ENCODE peak calls at places on chromosomes 1 and 21, in seven cellular contexts. H, L, W, U, K, A and P are unnamed samples.

GRCh38 chr1:2821970-2822620 is 20.6 kb upstream of the TTC34 start:
- DNase-seq in L (no peak), A (no peak), H (peak), U (no peak), K (no peak), W (peak), P (no peak)

GRCh38 chr1:53957231-53957818 is 11.2 kb downstream of the LRRC42 start:
- DNase-seq in H (no peak), K (no peak), L (no peak), U (no peak), A (peak), W (no peak), P (peak)

GRCh38 chr1:85801520-85801919 is 93.3 kb upstream of the ZNHIT6 start:
- DNase-seq in H (no peak), L (peak), K (no peak), A (peak), W (no peak), U (no peak), P (no peak)

GRCh38 chr1:11550664-11551283 is 71.8 kb downstream of the DISP3 start:
- DNase-seq in L (peak), A (peak), K (no peak), W (peak), H (peak), U (peak), P (peak)

GRCh38 chr1:3205815-3206214 is 136.8 kb downstream of the PRDM16 start:
- DNase-seq in K (no peak), H (no peak), L (no peak), W (no peak), U (no peak), A (no peak), P (no peak)

GRCh38 chr1:58157281-58157680 is 389.2 kb downstream of the OMA1 start:
- DNase-seq in A (no peak), W (no peak), L (no peak), U (no peak), K (no peak), H (no peak), P (no peak)

GRCh38 chr1:197521118-197521739 is 253.2 kb downstream of the CRB1 start:
- DNase-seq in A (peak), W (peak), L (peak), U (peak), K (no peak), H (no peak), P (no peak)

GRCh38 chr1:159786465-159786864 is 5.7 kb downstream of the DUSP23 start:
- DNase-seq in A (peak), K (no peak), U (no peak), L (peak), H (no peak), W (no peak), P (no peak)

GRCh38 chr1:63774617-63775417 is 1.0 kb downstream of the ROR1 start:
- DNase-seq in K (peak), L (peak), W (peak), A (peak), U (no peak), H (peak), P (no peak)

GRCh38 chr1:14320518-14320917 is 278.0 kb upstream of the KAZN start:
- DNase-seq in W (no peak), H (no peak), L (peak), A (peak), U (peak), K (no peak), P (no peak)

GRCh38 chr1:61265665-61266064 is 183.3 kb downstream of the NFIA start:
- DNase-seq in L (no peak), H (no peak), U (no peak), W (no peak), A (no peak), K (no peak), P (no peak)

GRCh38 chr1:119984771-119985170 is 84.7 kb downstream of the NOTCH2 start:
- DNase-seq in A (no peak), W (no peak), L (no peak), U (no peak), H (no peak), K (no peak), P (no peak)

GRCh38 chr1:110637475-110637874 is 31.3 kb upstream of the KCNA2 start:
- DNase-seq in H (no peak), K (no peak), L (no peak), U (no peak), A (no peak), W (no peak), P (no peak)

DNA sequence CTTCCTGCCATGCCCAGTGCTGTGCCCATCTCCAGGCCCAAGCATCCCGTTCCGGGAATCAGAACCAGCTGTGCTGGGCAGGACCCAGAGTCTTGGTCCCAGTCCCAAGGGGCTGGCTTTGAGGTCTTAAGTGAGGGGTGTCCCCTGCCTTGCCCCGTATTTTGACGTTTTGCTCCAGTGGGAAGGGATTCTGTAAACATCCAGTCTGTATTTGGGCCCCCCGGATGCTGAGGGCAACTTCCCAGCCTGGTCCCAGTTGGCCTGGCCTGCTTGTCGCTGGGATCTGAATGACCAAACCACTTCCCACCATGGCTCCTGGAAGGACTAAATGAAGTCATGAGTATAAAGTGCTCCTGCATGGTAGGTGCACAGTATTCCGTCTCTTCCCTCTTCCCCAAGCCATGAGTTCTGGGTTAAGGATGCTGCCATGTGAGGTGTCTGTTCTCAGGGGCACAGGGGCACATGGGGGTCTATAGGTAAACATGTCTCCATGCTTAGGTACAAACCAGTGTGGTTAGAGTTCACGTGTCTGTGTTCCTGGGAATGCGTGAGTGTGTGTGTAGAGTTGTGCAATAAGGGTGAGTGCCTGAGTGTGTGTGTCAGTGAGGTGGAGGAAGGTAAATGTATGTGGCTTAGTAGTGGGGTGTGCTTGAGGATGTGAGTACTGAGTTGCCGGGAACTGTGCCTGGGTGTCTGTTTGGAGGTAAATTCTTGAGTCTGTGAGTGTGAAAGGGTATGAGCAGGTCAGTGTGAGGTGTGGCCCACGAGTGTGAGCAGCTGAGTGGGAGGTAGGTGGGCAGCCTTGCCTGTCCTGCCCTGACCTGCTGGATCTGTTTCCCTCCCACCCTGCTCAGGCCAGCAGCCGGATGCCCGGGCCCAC is 1.5 kb downstream of the B4GALT2 start:
- DNase-seq in A (peak), H (no peak), L (peak), U (no peak), K (no peak), W (no peak), P (no peak)
- H3K4me3 ChIP-seq in A (peak), H (peak), L (peak), U (peak), K (peak), W (peak), P (peak)

GRCh38 chr1:42946120-42947009 is 12.3 kb downstream of the SLC2A1 start:
- DNase-seq in W (no peak), H (no peak), K (no peak), U (no peak), A (no peak), L (no peak), P (no peak)

GRCh38 chr1:42945171-42945570 is 13.5 kb downstream of the SLC2A1 start:
- DNase-seq in A (no peak), W (no peak), U (no peak), H (no peak), L (no peak), K (no peak), P (no peak)

GRCh38 chr1:42949312-42950145 is 9.1 kb downstream of the SLC2A1 start:
- DNase-seq in U (no peak), L (no peak), H (no peak), A (no peak), W (no peak), K (no peak), P (no peak)

GRCh38 chr1:42947965-42948732 is 10.5 kb downstream of the SLC2A1 start:
- DNase-seq in W (no peak), A (no peak), H (no peak), K (no peak), L (no peak), U (no peak), P (no peak)

DNA sequence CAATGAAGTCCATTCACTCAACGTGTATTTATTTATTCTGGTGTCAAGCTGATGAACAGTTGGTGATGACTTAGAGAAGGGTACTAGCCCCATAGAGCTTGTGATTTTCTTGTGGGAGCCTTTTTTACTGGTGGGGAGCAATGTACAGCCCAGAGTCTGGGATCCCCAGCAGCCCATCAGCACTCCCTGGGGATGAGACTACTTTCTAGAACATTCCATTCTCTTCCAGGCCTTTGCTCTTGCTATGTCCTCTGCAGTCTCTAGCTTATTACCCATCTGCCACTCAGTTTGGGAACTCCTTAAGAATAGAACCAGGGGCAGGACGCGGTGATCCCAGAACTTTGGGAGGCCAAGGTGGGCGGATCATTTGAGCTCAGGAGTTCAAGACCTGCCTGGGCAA is 11.5 kb downstream of the SLC2A1 start:
- DNase-seq in H (no peak), L (no peak), W (no peak), A (no peak), U (no peak), K (no peak), P (no peak)
- TF ChIP-seq CTCF in H (no peak), L (no peak), W (no peak), A (no peak), U (no peak), K (no peak), P (no peak)

DNA sequence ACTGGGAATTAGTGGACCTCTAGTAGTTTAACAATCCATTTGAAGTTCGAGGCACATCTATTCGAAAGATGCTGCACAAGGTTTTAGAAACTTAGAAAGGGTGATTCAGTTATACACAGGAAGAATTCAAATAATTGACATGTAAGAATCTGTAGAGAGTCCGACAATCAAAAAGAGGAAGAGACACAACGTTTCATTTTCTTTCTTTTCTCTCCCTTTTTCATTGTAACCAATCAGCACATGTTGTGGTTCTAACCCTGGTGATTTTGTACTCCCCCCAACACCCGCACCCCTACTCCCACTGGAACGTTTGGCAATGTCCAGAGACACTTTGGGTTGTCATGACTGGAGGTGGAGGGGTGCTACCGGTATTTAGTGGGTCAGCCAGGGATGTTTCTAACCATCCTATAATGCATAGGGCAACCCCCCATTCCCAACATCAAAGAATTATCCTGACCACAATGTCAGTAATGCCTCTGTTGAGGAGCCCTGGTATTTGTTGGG is 4.9 kb downstream of the TGFB2 start:
- DNase-seq in A (no peak), K (no peak), H (no peak), U (no peak), L (no peak), W (no peak), P (no peak)
- H3K4me3 ChIP-seq in A (peak), K (no peak), H (no peak), U (peak), L (peak), W (peak), P (no peak)

GRCh38 chr1:108561145-108561458 is 1.2 kb downstream of the EEIG2 start:
- DNase-seq in U (no peak), K (no peak), L (no peak), A (no peak), W (peak), H (no peak), P (no peak)
- TF ChIP-seq CTCF in U (no peak), K (no peak), L (no peak), A (no peak), W (no peak), H (no peak), P (no peak)

GRCh38 chr1:27607239-27607804 is 3.4 kb upstream of the AHDC1 start:
- DNase-seq in U (no peak), A (peak), L (peak), H (no peak), K (no peak), W (no peak), P (no peak)

GRCh38 chr1:27606708-27607238 is 2.8 kb upstream of the AHDC1 start:
- DNase-seq in U (no peak), H (no peak), W (no peak), L (no peak), A (no peak), K (no peak), P (no peak)

GRCh38 chr1:27605300-27605766 is 1.4 kb upstream of the AHDC1 start:
- DNase-seq in A (no peak), L (no peak), H (no peak), U (no peak), K (no peak), W (no peak), P (no peak)

GRCh38 chr1:27604579-27605299 is 795 bp upstream of the AHDC1 start:
- DNase-seq in H (no peak), U (no peak), L (no peak), W (no peak), A (no peak), K (no peak), P (no peak)

GRCh38 chr1:27605796-27606707 is 2.1 kb upstream of the AHDC1 start:
- DNase-seq in L (peak), A (peak), W (peak), K (peak), U (no peak), H (peak), P (no peak)
- H3K4me3 ChIP-seq in L (no peak), A (no peak), W (no peak), K (no peak), U (no peak), H (no peak), P (no peak)

DNA sequence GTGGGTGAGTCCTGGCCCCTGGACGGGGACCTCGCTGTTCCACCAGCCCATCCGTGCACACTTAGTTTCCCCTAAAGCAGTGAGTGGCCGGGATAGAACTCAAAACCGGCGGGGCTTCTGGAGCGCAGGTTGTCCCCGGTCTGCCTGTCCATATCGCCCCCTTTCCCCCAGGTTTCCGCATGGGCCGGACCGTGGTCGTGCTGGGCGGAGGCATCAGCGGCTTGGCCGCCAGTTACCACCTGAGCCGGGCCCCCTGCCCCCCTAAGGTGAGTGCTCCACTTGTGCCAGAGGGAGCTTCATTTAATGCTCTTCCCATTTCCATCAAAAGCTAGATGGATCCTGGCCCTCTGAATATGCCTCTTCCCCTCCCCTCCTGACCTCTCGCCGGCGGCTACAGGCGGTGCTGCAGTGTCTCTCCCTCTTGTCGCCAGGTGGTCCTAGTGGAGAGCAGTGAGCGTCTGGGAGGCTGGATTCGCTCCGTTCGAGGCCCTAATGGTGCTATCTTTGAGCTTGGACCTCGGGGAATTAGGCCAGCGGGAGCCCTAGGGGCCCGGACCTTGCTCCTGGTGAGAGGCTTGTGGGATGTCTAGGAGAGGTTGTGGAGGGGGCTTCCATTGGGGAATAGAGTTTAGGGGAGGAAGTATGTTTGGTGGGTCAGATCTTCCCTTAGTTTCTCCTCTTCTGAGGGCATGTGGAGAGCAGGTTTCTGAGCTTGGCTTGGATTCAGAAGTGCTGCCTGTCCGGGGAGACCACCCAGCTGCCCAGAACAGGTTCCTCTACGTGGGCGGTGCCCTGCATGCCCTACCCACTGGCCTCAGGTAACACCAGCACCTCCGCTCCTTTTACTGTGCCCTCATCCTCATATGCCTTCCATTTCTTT is 683 bp downstream of the PPOX start:
- DNase-seq in K (no peak), A (no peak), U (no peak), W (no peak), H (no peak), L (no peak), P (no peak)
- TF ChIP-seq CTCF in K (no peak), A (no peak), U (no peak), W (no peak), H (no peak), L (no peak), P (no peak)

DNA sequence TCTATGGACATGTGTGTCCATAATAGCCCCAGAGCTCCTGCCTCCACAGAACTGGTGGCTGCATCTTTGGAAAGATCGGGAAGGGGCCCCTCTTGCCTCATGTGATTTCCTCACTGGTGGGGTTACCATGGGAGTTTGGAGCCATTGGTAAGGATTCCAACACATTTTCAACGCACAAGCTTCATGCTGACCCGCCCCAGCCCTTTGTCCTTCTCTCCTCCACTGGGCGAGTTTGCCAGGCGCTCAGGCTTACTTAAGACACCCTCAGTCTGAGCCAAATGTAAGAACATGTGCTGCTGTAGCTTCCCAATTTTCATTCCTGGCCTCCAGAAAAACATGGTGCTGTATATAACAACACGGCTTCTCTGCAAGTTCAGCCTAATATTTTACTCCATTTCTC is 72.4 kb downstream of the ATP5PO start:
- DNase-seq in H (no peak), A (peak), U (no peak), W (no peak), K (no peak), L (no peak), P (no peak)
- H3K4me3 ChIP-seq in H (no peak), A (no peak), U (no peak), W (no peak), K (no peak), L (no peak), P (no peak)

GRCh38 chr1:6700853-6701436 is 671 bp downstream of the DNAJC11 start:
- DNase-seq in K (no peak), H (no peak), A (no peak), U (no peak), W (no peak), L (peak), P (no peak)

GRCh38 chr1:6695861-6696260 is 5.8 kb downstream of the DNAJC11 start:
- DNase-seq in U (no peak), K (no peak), H (no peak), A (no peak), L (no peak), W (no peak), P (no peak)

GRCh38 chr1:6704746-6705145 is 3.1 kb upstream of the DNAJC11 start:
- DNase-seq in K (no peak), L (no peak), A (no peak), H (no peak), U (no peak), W (no peak), P (no peak)

GRCh38 chr1:6703016-6703415 is 1.4 kb upstream of the DNAJC11 start:
- DNase-seq in H (no peak), W (no peak), A (no peak), L (no peak), U (no peak), K (no peak), P (no peak)

GRCh38 chr1:6701437-6702153 is at the start of gene DNAJC11:
- DNase-seq in U (peak), W (peak), L (peak), A (peak), H (peak), K (peak), P (peak)
- TF ChIP-seq CTCF in U (peak), W (peak), L (peak), A (peak), H (peak), K (peak), P (peak)

GRCh38 chr1:180953291-180953747 is 40.6 kb downstream of the KIAA1614 start:
- DNase-seq in L (no peak), A (no peak), K (no peak), U (no peak), H (peak), W (no peak), P (no peak)
- H3K4me3 ChIP-seq in L (no peak), A (peak), K (peak), U (peak), H (peak), W (peak), P (peak)